ENCODE peak calls at places on chromosomes 7 and 10, in seven cellular contexts. O is GM12865; I is NCI-H1092; E is stimulated activated CD8-positive, alpha-beta memory T cell treated with anti-CD3 and anti-CD28 coated beads, Interleukin-7, amount 100 ng/mL, for 1 hour; W is HFFc6; X is adrenal gland; F is EL. H is an unnamed sample.

GRCh38 chr7:24029068-24029467 is 254.9 kb upstream of the NPY start:
- DNase-seq in W (no peak), X (no peak), F (no peak), O (no peak), E (no peak), I (no peak), H (no peak)

GRCh38 chr7:27603813-27604212 is 58.9 kb downstream of the HIBADH start:
- DNase-seq in F (no peak), I (no peak), E (no peak), X (no peak), W (no peak), O (no peak), H (no peak)

GRCh38 chr10:120110196-120110595 is 217.7 kb downstream of the SEC23IP start:
- DNase-seq in E (no peak), O (no peak), F (no peak), X (no peak), W (no peak), I (no peak), H (no peak)

GRCh38 chr10:17178006-17178405 is 23.5 kb downstream of the TRDMT1 start:
- DNase-seq in O (no peak), X (no peak), I (no peak), F (no peak), E (no peak), W (no peak), H (no peak)

GRCh38 chr10:91756286-91756685 is 41.9 kb upstream of the TNKS2 start:
- DNase-seq in I (no peak), W (peak; percentile 35), E (no peak), X (no peak), O (no peak), F (peak; percentile 85), H (no peak)

GRCh38 chr7:133746847-133747246 is 380.3 kb upstream of the LRGUK start:
- DNase-seq in I (no peak), F (no peak), X (no peak), W (no peak), O (no peak), E (no peak), H (no peak)

GRCh38 chr7:28669329-28669728 is 257.0 kb downstream of the CREB5 start:
- DNase-seq in F (no peak), I (no peak), O (no peak), X (no peak), E (no peak), W (no peak), H (no peak)

GRCh38 chr7:28705350-28705749 is 252.8 kb downstream of the TRIL start:
- DNase-seq in F (no peak), O (peak; percentile 78), I (no peak), W (no peak), E (no peak), X (no peak), H (no peak)

GRCh38 chr10:85642421-85643170 is 724.0 kb downstream of the GRID1 start:
- DNase-seq in I (no peak), E (no peak), X (no peak), W (peak; percentile 45), F (no peak), O (no peak), H (peak; percentile 93)

GRCh38 chr10:86345296-86346168 is 21.1 kb downstream of the GRID1 start:
- DNase-seq in F (no peak), I (no peak), X (no peak), O (no peak), W (peak; percentile 10), E (no peak), H (no peak)

GRCh38 chr10:18659784-18660561 is 742 bp downstream of the ARL5B start:
- DNase-seq in I (peak; percentile 0), X (no peak), F (peak; percentile 42), W (peak; percentile 23), E (no peak), O (peak; percentile 53), H (peak; percentile 30)

GRCh38 chr10:103648231-103648950 is 154.9 kb downstream of the NEURL1 start:
- DNase-seq in E (no peak), I (no peak), X (no peak), W (no peak), F (no peak), O (no peak), H (no peak)

GRCh38 chr7:43112088-43112940 is at the start of gene HECW1:
- DNase-seq in F (no peak), X (no peak), E (no peak), O (no peak), I (no peak), W (no peak), H (no peak)

H was measured in RCC 7860.